ENCODE peak calls at places on chromosomes 16 and 17, in five cellular contexts. J is A673, E is foreskin fibroblast, C is HL-60, B is HAP-1. O is an unnamed sample.

GRCh38 chr16:85789773-85790172 is 9.6 kb downstream of the EMC8 start:
- DNase-seq in J (no peak), E (no peak), C (no peak), B (no peak), O (no peak)

GRCh38 chr17:40363480-40363838 is 1.1 kb downstream of the GJD3 start:
- DNase-seq in J (no peak), E (peak), C (peak), B (no peak), O (peak)

GRCh38 chr16:67241008-67241900 is 6.0 kb downstream of the FHOD1 start:
- DNase-seq in J (peak), E (peak), C (no peak), B (no peak), O (peak)

GRCh38 chr17:79851461-79851817 is 12.2 kb upstream of the CBX4 start:
- DNase-seq in J (no peak), E (no peak), C (no peak), B (no peak), O (peak)

GRCh38 chr16:85029413-85029794 is 1.8 kb downstream of the KIAA0513 start:
- DNase-seq in J (peak), E (peak), C (no peak), B (peak), O (no peak)

GRCh38 chr17:40843242-40843641 is 20.8 kb upstream of the KRT10 start:
- DNase-seq in J (no peak), E (no peak), C (no peak), B (no peak), O (no peak)

GRCh38 chr17:7250655-7251329 is 742 bp downstream of the CTDNEP1 start:
- DNase-seq in J (no peak), E (peak), C (no peak), B (no peak), O (no peak)

GRCh38 chr17:18980682-18981384 is 23.7 kb downstream of the FAM83G start:
- DNase-seq in J (no peak), E (peak), C (no peak), B (no peak), O (no peak)

GRCh38 chr16:3074860-3075545 is 9.6 kb downstream of the IL32 start:
- DNase-seq in J (no peak), E (no peak), C (peak), B (no peak), O (no peak)

GRCh38 chr17:35214631-35215273 is 20.6 kb upstream of the SLC35G3 start:
- DNase-seq in J (no peak), E (no peak), C (no peak), B (no peak), O (no peak)

GRCh38 chr16:73337897-73338296 is 290.0 kb upstream of the ZFHX3 start:
- DNase-seq in J (no peak), E (no peak), C (no peak), B (no peak), O (no peak)

GRCh38 chr16:82636485-82636884 is 9.7 kb downstream of the CDH13 start:
- DNase-seq in J (no peak), E (no peak), C (no peak), B (no peak), O (no peak)

GRCh38 chr17:31431098-31431794 is 39.8 kb downstream of the RAB11FIP4 start:
- DNase-seq in J (no peak), E (no peak), C (no peak), B (no peak), O (no peak)

GRCh38 chr16:50156590-50156989 is 3.5 kb downstream of the TENT4B start:
- DNase-seq in J (no peak), E (no peak), C (no peak), B (no peak), O (no peak)
- H3K4me3 ChIP-seq in J (no peak), E (no peak), C (no peak), B (peak), O (no peak)

DNA sequence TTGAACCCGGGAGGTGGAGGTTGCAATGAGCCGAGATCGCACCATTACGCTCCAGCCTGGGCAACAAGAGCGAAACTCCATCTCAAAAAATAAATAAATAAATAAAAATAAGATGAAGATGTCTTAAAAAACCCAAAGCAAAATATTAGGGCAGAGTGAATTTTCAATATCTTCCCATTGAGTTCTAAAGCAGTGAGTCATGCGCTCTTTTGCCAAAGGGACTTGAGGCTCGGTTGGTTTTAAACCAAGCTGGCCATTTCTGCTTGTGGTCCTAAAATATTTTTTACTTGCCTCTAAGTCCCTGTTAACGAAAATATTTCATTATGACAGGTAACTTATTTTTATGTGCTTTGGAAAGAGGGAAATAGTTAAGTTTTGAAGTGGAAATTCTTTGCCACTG is 4.7 kb downstream of the PAFAH1B1 start:
- DNase-seq in J (no peak), E (peak), C (no peak), B (no peak), O (no peak)
- H3K4me3 ChIP-seq in J (no peak), E (no peak), C (no peak), B (no peak), O (no peak)

GRCh38 chr16:79598341-79599181 is 2.0 kb downstream of the MAF start:
- DNase-seq in J (peak), E (peak), C (no peak), B (peak), O (peak)
- H3K4me3 ChIP-seq in J (no peak), E (peak), C (no peak), B (peak), O (peak)

GRCh38 chr17:77882040-77882439 is 76.5 kb upstream of the TNRC6C start:
- DNase-seq in J (no peak), E (no peak), C (no peak), B (no peak), O (no peak)

GRCh38 chr17:77879226-77879895 is 79.1 kb upstream of the TNRC6C start:
- DNase-seq in J (no peak), E (no peak), C (no peak), B (no peak), O (no peak)

GRCh38 chr17:77881545-77881944 is 77.0 kb upstream of the TNRC6C start:
- DNase-seq in J (peak), E (peak), C (peak), B (no peak), O (no peak)

GRCh38 chr17:77879896-77880280 is 78.6 kb upstream of the TNRC6C start:
- DNase-seq in J (no peak), E (no peak), C (no peak), B (no peak), O (no peak)

GRCh38 chr17:77880702-77881450 is 77.6 kb upstream of the TNRC6C start:
- DNase-seq in J (no peak), E (no peak), C (no peak), B (no peak), O (no peak)
- H3K4me3 ChIP-seq in J (no peak), E (no peak), C (no peak), B (no peak), O (no peak)

GRCh38 chr17:45229681-45230409 is 8.2 kb downstream of the FMNL1 start:
- DNase-seq in J (no peak), E (no peak), C (no peak), B (no peak), O (peak)
- H3K4me3 ChIP-seq in J (no peak), E (no peak), C (no peak), B (no peak), O (no peak)

GRCh38 chr16:89337965-89338364 is 120.5 kb downstream of the ZNF778 start:
- DNase-seq in J (no peak), E (no peak), C (no peak), B (no peak), O (no peak)

GRCh38 chr16:89334988-89335802 is 117.7 kb downstream of the ZNF778 start:
- DNase-seq in J (no peak), E (no peak), C (no peak), B (no peak), O (peak)

GRCh38 chr16:89334461-89334860 is 117.0 kb downstream of the ZNF778 start:
- DNase-seq in J (no peak), E (no peak), C (no peak), B (no peak), O (peak)

GRCh38 chr16:89334050-89334449 is 116.5 kb downstream of the ZNF778 start:
- DNase-seq in J (no peak), E (no peak), C (no peak), B (no peak), O (no peak)

DNA sequence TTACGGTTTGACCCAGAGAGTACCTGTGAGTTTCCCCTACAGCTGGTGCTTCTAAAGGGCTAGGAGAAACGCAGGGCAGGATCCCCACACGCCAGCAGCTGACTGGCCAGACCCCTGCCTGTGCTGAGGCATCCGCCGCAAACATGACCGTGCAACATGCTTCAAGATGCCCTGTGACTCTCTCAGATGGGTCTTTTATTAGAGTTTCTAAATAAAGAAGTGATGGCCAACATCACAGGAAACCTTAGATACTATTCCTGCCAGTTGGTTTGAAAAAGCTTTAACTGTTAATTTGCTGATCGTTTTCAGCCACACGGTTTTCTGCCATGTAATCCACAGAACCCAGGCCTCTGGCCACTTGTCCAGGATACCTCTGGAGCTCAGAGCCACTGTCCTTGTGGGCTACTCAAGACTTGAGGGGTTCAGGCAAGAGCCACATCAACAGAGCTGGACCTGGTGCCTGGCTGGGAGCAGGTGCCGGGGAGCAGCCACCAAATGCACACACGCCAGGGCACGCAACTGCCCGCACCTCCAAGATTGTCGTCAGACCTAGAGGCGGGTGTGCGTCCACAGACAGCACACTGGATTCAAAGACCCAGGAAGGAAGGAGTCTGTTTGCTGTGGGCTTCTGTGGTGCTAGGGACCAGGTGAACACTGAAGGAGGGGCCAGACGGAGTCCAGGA is 118.4 kb downstream of the ZNF778 start:
- DNase-seq in J (no peak), E (peak), C (no peak), B (no peak), O (peak)
- H3K4me3 ChIP-seq in J (no peak), E (no peak), C (no peak), B (no peak), O (no peak)

GRCh38 chr16:15636392-15636873 is 6.5 kb downstream of the MARF1 start:
- DNase-seq in J (no peak), E (no peak), C (no peak), B (no peak), O (no peak)
- H3K4me3 ChIP-seq in J (no peak), E (no peak), C (no peak), B (no peak), O (no peak)

GRCh38 chr16:57738844-57739243 is 3.3 kb downstream of the KATNB1 start:
- DNase-seq in J (no peak), E (no peak), C (no peak), B (no peak), O (no peak)
- H3K4me3 ChIP-seq in J (no peak), E (no peak), C (no peak), B (no peak), O (no peak)

GRCh38 chr17:5181509-5182305 is 10.0 kb downstream of the ZNF594 start:
- DNase-seq in J (no peak), E (no peak), C (no peak), B (no peak), O (no peak)
- H3K4me3 ChIP-seq in J (no peak), E (no peak), C (no peak), B (no peak), O (no peak)

GRCh38 chr17:21253646-21254441 is 634 bp upstream of the NATD1 start:
- DNase-seq in J (no peak), E (no peak), C (no peak), B (no peak), O (no peak)
- H3K4me3 ChIP-seq in J (peak), E (peak), C (peak), B (peak), O (peak)